ENCODE peak calls at places on chromosomes 7 and 10, in seven cellular contexts. M is immature natural killer cell; A is stimulated activated CD8-positive, alpha-beta memory T cell treated with anti-CD3 and anti-CD28 coated beads, Interleukin-15, amount 100 ng/mL, for 24 hours; U is activated CD8-positive, alpha-beta memory T cell treated with anti-CD3 and anti-CD28 coated beads, Interleukin-2, amount 50 U/mL, for 4 hours; T is psoas muscle; Y is choroid plexus epithelial cell; N is pons. S is an unnamed sample.

GRCh38 chr7:1242601-1243289 is 10.1 kb downstream of the UNCX start:
- DNase-seq in M (no peak), A (no peak), U (no peak), T (peak), Y (no peak), N (no peak), S (peak)

GRCh38 chr7:110131344-110131743 is 959.6 kb upstream of the LRRN3 start:
- DNase-seq in M (no peak), A (no peak), U (no peak), T (no peak), Y (no peak), N (no peak), S (no peak)

GRCh38 chr10:44293842-44294241 is 91.1 kb downstream of the CXCL12 start:
- DNase-seq in M (no peak), A (no peak), U (no peak), T (peak), Y (peak), N (no peak), S (no peak)

GRCh38 chr10:119608316-119609155 is 11.8 kb upstream of the TIAL1 start:
- DNase-seq in M (no peak), A (no peak), U (peak), T (peak), Y (peak), N (peak), S (peak)

GRCh38 chr10:103554488-103555320 is 61.2 kb downstream of the NEURL1 start:
- DNase-seq in M (peak), A (no peak), U (no peak), T (peak), Y (peak), N (no peak), S (peak)

GRCh38 chr7:80095545-80095944 is 39.1 kb upstream of the GNAI1 start:
- DNase-seq in M (no peak), A (no peak), U (no peak), T (no peak), Y (peak), N (peak), S (no peak)

GRCh38 chr10:44517635-44518034 is 132.7 kb upstream of the CXCL12 start:
- DNase-seq in M (no peak), A (no peak), U (no peak), T (no peak), Y (no peak), N (no peak), S (no peak)

GRCh38 chr7:7996568-7996967 is 28.0 kb downstream of the GLCCI1 start:
- DNase-seq in M (no peak), A (no peak), U (no peak), T (no peak), Y (peak), N (no peak), S (no peak)

GRCh38 chr7:157523766-157524421 is 187.1 kb downstream of the DNAJB6 start:
- DNase-seq in M (no peak), A (no peak), U (peak), T (peak), Y (no peak), N (no peak), S (peak)

GRCh38 chr10:113644185-113645120 is 19.4 kb downstream of the NRAP start:
- DNase-seq in M (no peak), A (no peak), U (no peak), T (no peak), Y (peak), N (no peak), S (no peak)

GRCh38 chr7:137081694-137082093 is 213.2 kb downstream of the CHRM2 start:
- DNase-seq in M (no peak), A (no peak), U (no peak), T (peak), Y (peak), N (peak), S (no peak)

GRCh38 chr7:113491305-113491704 is 373.0 kb upstream of the SMIM30 start:
- DNase-seq in M (no peak), A (no peak), U (no peak), T (no peak), Y (no peak), N (no peak), S (no peak)

GRCh38 chr10:6114758-6115410 is 26.1 kb downstream of the RBM17 start:
- DNase-seq in M (no peak), A (no peak), U (no peak), T (peak), Y (peak), N (peak), S (no peak)

GRCh38 chr7:17463511-17464085 is 165.1 kb downstream of the AHR start:
- DNase-seq in M (no peak), A (no peak), U (no peak), T (no peak), Y (no peak), N (no peak), S (no peak)

GRCh38 chr10:79387974-79388850 is 40.9 kb downstream of the PPIF start:
- DNase-seq in M (no peak), A (no peak), U (peak), T (no peak), Y (no peak), N (no peak), S (no peak)

GRCh38 chr10:6386346-6386745 is 183.6 kb downstream of the PFKFB3 start:
- DNase-seq in M (no peak), A (no peak), U (no peak), T (no peak), Y (no peak), N (peak), S (peak)

GRCh38 chr7:26199301-26200112 is 1.0 kb downstream of the HNRNPA2B1 start:
- DNase-seq in M (peak), A (peak), U (peak), T (peak), Y (no peak), N (peak), S (peak)

GRCh38 chr7:47366211-47366610 is 215.7 kb downstream of the TNS3 start:
- DNase-seq in M (no peak), A (no peak), U (no peak), T (no peak), Y (no peak), N (no peak), S (no peak)

GRCh38 chr7:158497627-158498026 is 90.0 kb downstream of the PTPRN2 start:
- DNase-seq in M (no peak), A (no peak), U (no peak), T (no peak), Y (no peak), N (no peak), S (no peak)